ENCODE peak calls at places on chromosomes 11 and 22, in nine cellular contexts. O is cardiac fibroblast, U is neuronal stem cell, C is upper lobe of right lung, Y is NCI-H2107, M is Daoy, F is RWPE1, A is neural crest cell, K is T1000. L is an unnamed sample.
A peak's percentile ranks its signal among the peaks of the same experiment; 100 is the strongest.

GRCh38 chr11:34501962-34502361 is 11.6 kb downstream of the ELF5 start:
- DNase-seq in C (no peak), K (no peak), A (no peak), Y (no peak), U (no peak), F (no peak), O (peak; percentile 28), M (peak; percentile 38), L (peak; percentile 57)

GRCh38 chr11:95450547-95451123 is 219.6 kb upstream of the SESN3 start:
- DNase-seq in A (no peak), O (peak; percentile 80), M (peak; percentile 48), U (no peak), Y (no peak), F (no peak), K (no peak), C (no peak), L (no peak)

GRCh38 chr22:40237788-40238424 is 60.2 kb downstream of the TNRC6B start:
- DNase-seq in A (no peak), F (no peak), K (no peak), O (no peak), M (no peak), Y (no peak), C (no peak), U (no peak), L (no peak)

GRCh38 chr22:41757507-41757906 is 43.0 kb upstream of the CCDC134 start:
- DNase-seq in K (no peak), F (no peak), O (no peak), C (no peak), U (no peak), Y (no peak), M (no peak), A (no peak), L (no peak)

GRCh38 chr11:1401656-1402221 is 12.0 kb downstream of the BRSK2 start:
- DNase-seq in A (peak; percentile 70), C (peak; percentile 87), F (peak; percentile 59), Y (no peak), O (peak; percentile 69), K (no peak), M (peak; percentile 79), U (peak; percentile 76), L (peak; percentile 75)

GRCh38 chr11:61645179-61645868 is 34.9 kb upstream of the DAGLA start:
- DNase-seq in M (no peak), O (no peak), Y (no peak), F (no peak), U (no peak), K (no peak), A (no peak), C (peak; percentile 86), L (peak; percentile 81)

GRCh38 chr22:19179472-19180048 is 1.0 kb upstream of the SLC25A1 start:
- DNase-seq in O (peak; percentile 94), C (peak; percentile 89), Y (peak; percentile 6), K (peak; percentile 59), M (peak; percentile 82), U (peak; percentile 72), F (peak; percentile 37), A (peak; percentile 63), L (peak; percentile 77)

GRCh38 chr11:114562166-114562916 is 2.7 kb upstream of the NXPE1 start:
- DNase-seq in M (peak; percentile 24), C (no peak), F (no peak), Y (no peak), O (peak; percentile 50), K (no peak), U (no peak), A (no peak), L (no peak)

GRCh38 chr11:35781342-35782171 is 119.0 kb downstream of the TRIM44 start:
- DNase-seq in A (no peak), Y (no peak), C (no peak), F (peak; percentile 42), M (peak; percentile 13), O (peak; percentile 54), K (no peak), U (no peak), L (no peak)

GRCh38 chr11:65498042-65498726 is 661 bp upstream of the MALAT1 start:
- DNase-seq in U (no peak), Y (no peak), M (peak; percentile 65), O (peak; percentile 81), K (no peak), C (peak; percentile 71), F (no peak), A (no peak), L (peak; percentile 72)

GRCh38 chr11:46367244-46367915 is 14.1 kb upstream of the MDK start:
- DNase-seq in C (peak; percentile 84), K (peak; percentile 47), U (no peak), A (peak; percentile 80), M (peak; percentile 69), Y (no peak), O (peak; percentile 65), F (no peak), L (no peak)

GRCh38 chr22:49291781-49292180 is 535.9 kb downstream of the BRD1 start:
- DNase-seq in C (peak; percentile 26), O (no peak), U (no peak), Y (no peak), M (no peak), F (no peak), A (no peak), K (no peak), L (no peak)

GRCh38 chr11:17734418-17734911 is at the start of gene KCNC1:
- DNase-seq in U (peak; percentile 65), M (peak; percentile 53), F (no peak), A (peak; percentile 60), C (peak; percentile 67), Y (no peak), K (no peak), O (peak; percentile 43), L (peak; percentile 26)

GRCh38 chr11:3163241-3163981 is 1.7 kb downstream of the OSBPL5 start:
- DNase-seq in F (no peak), A (no peak), U (no peak), O (no peak), Y (peak; percentile 57), M (no peak), C (peak; percentile 55), K (no peak), L (no peak)

GRCh38 chr11:110081462-110082233 is 11.5 kb upstream of the ZC3H12C start:
- DNase-seq in F (peak; percentile 40), C (no peak), K (no peak), A (no peak), Y (no peak), O (no peak), U (no peak), M (no peak), L (no peak)

GRCh38 chr11:111091341-111091740 is 154.2 kb upstream of the POU2AF2 start:
- DNase-seq in Y (no peak), C (no peak), A (no peak), F (no peak), O (peak; percentile 8), U (no peak), M (no peak), K (no peak), L (no peak)

GRCh38 chr11:116404143-116404800 is 368.5 kb downstream of the BUD13 start:
- DNase-seq in M (no peak), C (no peak), K (no peak), A (no peak), U (no peak), O (no peak), F (no peak), Y (no peak), L (no peak)

GRCh38 chr22:50600967-50601668 is 525 bp downstream of the MAPK8IP2 start:
- DNase-seq in F (no peak), O (no peak), K (no peak), C (no peak), U (no peak), M (no peak), A (peak; percentile 37), Y (no peak), L (no peak)

GRCh38 chr22:32204856-32205722 is at the start of gene RFPL2:
- DNase-seq in A (peak; percentile 57), F (peak; percentile 74), O (peak; percentile 8), K (no peak), Y (peak; percentile 28), M (peak; percentile 93), C (peak; percentile 69), U (peak; percentile 69), L (peak; percentile 36)

L was measured in thyroid gland.